ENCODE peak calls at places on chromosomes 5 and 9, in four cellular contexts. One of them, this sample, is unnamed.

GRCh38 chr5:116685931-116686330 is 111.3 kb upstream of the SEMA6A start:
- DNase-seq in K562: no peak
- DNase-seq in WTC11: no peak
- DNase-seq in HepG2: no peak
- DNase-seq in this sample: no peak

GRCh38 chr5:174412941-174413340 is 311.4 kb upstream of the MSX2 start:
- DNase-seq in K562: no peak
- DNase-seq in WTC11: no peak
- DNase-seq in HepG2: no peak
- DNase-seq in this sample: no peak

GRCh38 chr5:165620394-165620793 is 2115.0 kb downstream of the MAT2B start:
- DNase-seq in K562: no peak
- DNase-seq in WTC11: no peak
- DNase-seq in HepG2: no peak
- DNase-seq in this sample: no peak

GRCh38 chr5:44614845-44615244 is 193.9 kb upstream of the MRPS30 start:
- DNase-seq in K562: no peak
- DNase-seq in WTC11: no peak
- DNase-seq in HepG2: no peak
- DNase-seq in this sample: no peak

GRCh38 chr9:19937121-19937520 is 148.3 kb upstream of the SLC24A2 start:
- DNase-seq in K562: no peak
- DNase-seq in WTC11: no peak
- DNase-seq in HepG2: no peak
- DNase-seq in this sample: no peak

GRCh38 chr5:168020522-168021294 is 270.7 kb upstream of the WWC1 start:
- DNase-seq in K562: no peak
- DNase-seq in WTC11: no peak
- DNase-seq in HepG2: no peak
- DNase-seq in this sample: no peak

GRCh38 chr5:74261906-74262305 is 378.6 kb downstream of the ENC1 start:
- DNase-seq in K562: no peak
- DNase-seq in WTC11: no peak
- DNase-seq in HepG2: no peak
- DNase-seq in this sample: no peak

GRCh38 chr5:56625577-56625976 is 189.8 kb upstream of the MAP3K1 start:
- DNase-seq in K562: no peak
- DNase-seq in WTC11: no peak
- DNase-seq in HepG2: no peak
- DNase-seq in this sample: peak; percentile 24

GRCh38 chr5:10352404-10353240 is 873 bp upstream of the MARCHF6 start:
- DNase-seq in K562: no peak
- DNase-seq in WTC11: no peak
- DNase-seq in HepG2: peak; percentile 23
- DNase-seq in this sample: no peak

GRCh38 chr5:10563940-10564837 is at the start of gene ANKRD33B:
- DNase-seq in K562: peak; percentile 92
- DNase-seq in WTC11: peak; percentile 73
- DNase-seq in HepG2: peak; percentile 9
- DNase-seq in this sample: peak; percentile 63

GRCh38 chr5:42927730-42928129 is 112.4 kb downstream of the ANXA2R start:
- DNase-seq in K562: no peak
- DNase-seq in WTC11: no peak
- DNase-seq in HepG2: no peak
- DNase-seq in this sample: no peak
- TF ChIP-seq HMGXB4 in K562: no peak
- TF ChIP-seq HMGXB4 in WTC11: no peak
- TF ChIP-seq HMGXB4 in HepG2: no peak
- TF ChIP-seq HMGXB4 in this sample: no peak

GRCh38 chr9:112863214-112863613 is 27.5 kb downstream of the SLC46A2 start:
- DNase-seq in K562: no peak
- DNase-seq in WTC11: no peak
- DNase-seq in HepG2: no peak
- DNase-seq in this sample: no peak
- TF ChIP-seq USF2 in K562: no peak
- TF ChIP-seq USF2 in WTC11: no peak
- TF ChIP-seq USF2 in HepG2: no peak
- TF ChIP-seq USF2 in this sample: no peak

GRCh38 chr5:149605998-149606721 is 24.9 kb downstream of the ARHGEF37 start:
- DNase-seq in K562: peak; percentile 85
- DNase-seq in WTC11: no peak
- DNase-seq in HepG2: no peak
- DNase-seq in this sample: peak; percentile 95
- TF ChIP-seq HMGXB4 in K562: no peak
- TF ChIP-seq HMGXB4 in WTC11: no peak
- TF ChIP-seq HMGXB4 in HepG2: no peak
- TF ChIP-seq HMGXB4 in this sample: no peak

GRCh38 chr5:179801304-179802206 is 5.1 kb downstream of the MGAT4B start:
- DNase-seq in K562: peak; percentile 50
- DNase-seq in WTC11: peak; percentile 88
- DNase-seq in HepG2: peak; percentile 40
- DNase-seq in this sample: peak; percentile 82

GRCh38 chr5:179804599-179804947 is 2.1 kb downstream of the MGAT4B start:
- DNase-seq in K562: no peak
- DNase-seq in WTC11: no peak
- DNase-seq in HepG2: no peak
- DNase-seq in this sample: no peak

GRCh38 chr5:179803651-179804598 is 2.7 kb downstream of the MGAT4B start:
- DNase-seq in K562: peak; percentile 44
- DNase-seq in WTC11: no peak
- DNase-seq in HepG2: peak; percentile 44
- DNase-seq in this sample: no peak

GRCh38 chr5:179802207-179802883 is 4.3 kb downstream of the MGAT4B start:
- DNase-seq in K562: no peak
- DNase-seq in WTC11: no peak
- DNase-seq in HepG2: no peak
- DNase-seq in this sample: no peak

DNA sequence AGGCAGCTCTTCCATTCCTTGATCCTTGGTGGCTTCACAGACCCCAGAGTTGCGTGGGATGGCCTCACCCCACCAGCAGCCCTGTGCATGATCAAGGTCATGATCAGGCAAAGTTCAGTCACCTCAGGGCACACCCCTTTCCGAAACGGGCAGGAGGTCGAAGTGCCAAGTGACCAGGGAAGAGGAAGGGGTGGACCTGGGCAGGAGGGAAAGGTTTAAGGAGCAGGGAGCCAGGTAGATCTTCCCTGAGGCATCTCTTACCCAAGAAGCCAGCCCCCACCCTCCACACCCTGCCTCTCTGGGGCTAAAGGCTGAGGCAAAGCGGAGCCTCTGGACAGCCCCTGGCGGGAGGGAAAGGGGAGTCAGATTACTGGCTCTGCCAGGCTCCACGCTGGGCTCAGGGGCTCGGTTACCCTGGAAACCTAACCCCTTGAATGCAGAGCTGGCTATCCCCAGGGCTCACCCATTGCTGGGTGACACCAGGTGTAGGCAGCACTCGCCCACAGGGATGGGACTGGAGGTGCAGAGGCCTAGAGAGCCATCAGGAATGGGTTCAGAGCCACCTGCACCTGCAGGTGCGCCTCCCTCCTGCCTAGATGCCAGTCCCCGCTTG is 3.6 kb downstream of the MGAT4B start:
- DNase-seq in K562: no peak
- DNase-seq in WTC11: peak; percentile 50
- DNase-seq in HepG2: no peak
- DNase-seq in this sample: no peak
- TF ChIP-seq USF2 in K562: no peak
- TF ChIP-seq USF2 in WTC11: no peak
- TF ChIP-seq USF2 in HepG2: no peak
- TF ChIP-seq USF2 in this sample: no peak

DNA sequence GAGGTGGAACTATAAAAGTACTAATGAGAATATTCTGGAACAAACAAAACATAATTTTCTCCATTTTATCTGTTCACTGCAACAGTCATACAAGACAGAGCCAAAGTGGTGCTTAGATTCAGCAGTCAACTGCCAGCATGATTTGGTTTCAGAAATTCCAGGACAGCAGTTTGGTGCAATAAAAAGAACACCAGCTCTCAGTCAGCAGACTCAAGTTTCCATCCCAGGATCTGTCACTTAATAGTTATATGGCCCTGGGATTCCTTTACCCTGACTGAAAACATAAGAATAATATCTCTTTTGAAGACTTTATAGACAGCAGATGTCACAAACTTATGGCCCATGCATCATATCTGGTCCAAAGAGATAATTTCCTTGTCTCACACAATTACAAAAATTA is 92.8 kb upstream of the RASEF start:
- DNase-seq in K562: no peak
- DNase-seq in WTC11: no peak
- DNase-seq in HepG2: no peak
- DNase-seq in this sample: no peak
- TF ChIP-seq HMGXB4 in K562: no peak
- TF ChIP-seq HMGXB4 in WTC11: no peak
- TF ChIP-seq HMGXB4 in HepG2: no peak
- TF ChIP-seq HMGXB4 in this sample: no peak

DNA sequence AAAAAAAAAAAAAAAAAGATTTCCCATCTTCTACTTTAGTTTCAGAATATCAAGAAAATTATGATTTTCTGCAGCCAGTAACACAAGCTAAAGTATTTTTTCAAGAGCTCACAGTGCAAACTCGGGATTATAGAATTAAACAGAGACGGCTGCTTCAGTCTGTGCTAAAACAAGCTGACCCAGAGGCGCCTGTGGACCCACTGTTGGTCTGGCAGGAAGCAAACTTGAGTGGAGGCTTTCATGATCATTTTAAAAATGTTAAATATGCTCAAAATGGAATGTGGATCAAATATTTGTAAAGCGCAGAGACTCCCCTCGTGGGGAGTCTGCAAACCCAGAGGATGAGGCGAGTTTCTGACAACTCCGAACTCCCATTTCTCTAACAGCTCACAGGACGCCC is 13.0 kb downstream of the ROR2 start:
- DNase-seq in K562: no peak
- DNase-seq in WTC11: no peak
- DNase-seq in HepG2: no peak
- DNase-seq in this sample: no peak
- TF ChIP-seq USF2 in K562: no peak
- TF ChIP-seq USF2 in WTC11: no peak
- TF ChIP-seq USF2 in HepG2: no peak
- TF ChIP-seq USF2 in this sample: no peak

DNA sequence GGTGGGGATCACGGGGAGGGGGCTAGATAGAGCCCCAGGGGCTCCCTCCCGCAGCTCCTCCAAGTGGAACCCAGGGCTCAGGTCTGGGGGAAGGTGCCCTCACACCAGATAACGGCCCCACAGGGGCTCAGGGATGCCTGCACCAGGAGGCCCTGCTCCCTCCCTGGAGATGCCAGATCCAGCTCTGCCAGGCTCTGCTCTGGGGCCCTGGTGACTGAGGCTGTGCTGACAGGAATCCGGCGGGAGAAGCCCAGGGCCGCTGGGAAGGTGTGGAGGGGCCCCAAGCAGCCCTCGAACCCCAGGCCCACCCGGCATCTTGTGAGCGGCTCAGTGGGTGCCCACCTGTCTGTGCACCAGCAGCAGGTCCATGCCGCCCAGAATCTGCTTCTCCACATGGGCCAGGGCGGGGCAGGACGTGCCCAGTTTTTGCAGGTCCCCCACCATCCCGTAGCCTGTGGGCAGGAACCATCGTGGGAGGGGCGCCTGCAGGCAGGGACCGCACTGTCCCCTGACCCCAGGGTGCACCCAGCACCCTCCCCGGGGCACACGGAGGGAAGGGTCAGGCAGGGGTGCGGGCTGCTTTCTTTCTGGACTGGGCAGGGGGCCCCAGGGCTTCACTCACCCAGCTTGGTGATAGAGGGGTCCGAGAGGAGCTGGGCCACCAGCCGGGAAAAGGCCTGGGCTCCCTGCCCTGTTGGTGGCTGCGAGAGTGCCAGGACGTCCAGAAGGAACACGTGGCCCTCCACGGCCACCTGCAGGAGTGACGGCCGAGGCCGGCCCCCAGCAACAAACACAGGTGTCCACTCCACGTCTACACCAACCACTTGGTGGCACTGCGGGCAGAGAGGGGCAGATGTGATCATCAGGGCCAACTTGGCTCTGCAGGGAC is 48.9 kb upstream of the NRARP start:
- DNase-seq in K562: no peak
- DNase-seq in WTC11: no peak
- DNase-seq in HepG2: no peak
- DNase-seq in this sample: no peak
- TF ChIP-seq HMGXB4 in K562: no peak
- TF ChIP-seq HMGXB4 in WTC11: no peak
- TF ChIP-seq HMGXB4 in HepG2: no peak
- TF ChIP-seq HMGXB4 in this sample: no peak

GRCh38 chr5:141199359-141200235 is at the start of gene PCDHB11:
- DNase-seq in K562: no peak
- DNase-seq in WTC11: no peak
- DNase-seq in HepG2: peak; percentile 6
- DNase-seq in this sample: peak; percentile 39
- TF ChIP-seq USF2 in K562: no peak
- TF ChIP-seq USF2 in WTC11: no peak
- TF ChIP-seq USF2 in HepG2: no peak
- TF ChIP-seq USF2 in this sample: no peak

GRCh38 chr9:128927731-128928411 is 7.1 kb downstream of the PHYHD1 start:
- DNase-seq in K562: peak; percentile 72
- DNase-seq in WTC11: peak; percentile 79
- DNase-seq in HepG2: no peak
- DNase-seq in this sample: peak; percentile 83
- TF ChIP-seq HMGXB4 in K562: no peak
- TF ChIP-seq HMGXB4 in WTC11: no peak
- TF ChIP-seq HMGXB4 in HepG2: peak; percentile 40
- TF ChIP-seq HMGXB4 in this sample: no peak

This sample was measured in A549.